ENCODE peak calls at places on chromosomes 2 and 18, in seven cellular contexts. P is kidney tubule cell, X is fibroblast of the aortic adventitia, W is RPMI8226, O is NCI-H345, A is iris pigment epithelial cell, Q is heart left ventricle. Z is an unnamed sample.

GRCh38 chr2:20196053-20196880 is 28.7 kb downstream of the SDC1 start:
- DNase-seq in P (no peak), X (no peak), W (no peak), O (peak; percentile 76), A (no peak), Q (no peak), Z (no peak)

GRCh38 chr2:128701443-128701842 is 382.8 kb upstream of the HS6ST1 start:
- DNase-seq in P (no peak), X (no peak), W (no peak), O (no peak), A (no peak), Q (no peak), Z (no peak)

GRCh38 chr2:32937602-32938450 is 8.9 kb upstream of the LTBP1 start:
- DNase-seq in P (peak; percentile 3), X (peak; percentile 12), W (no peak), O (no peak), A (peak; percentile 59), Q (no peak), Z (no peak)

GRCh38 chr2:37387143-37387835 is 42.9 kb downstream of the QPCT start:
- DNase-seq in P (peak; percentile 44), X (peak; percentile 44), W (no peak), O (no peak), A (peak; percentile 70), Q (no peak), Z (no peak)

GRCh38 chr2:71682341-71682740 is 229.0 kb downstream of the DYSF start:
- DNase-seq in P (no peak), X (no peak), W (no peak), O (no peak), A (no peak), Q (no peak), Z (no peak)

GRCh38 chr18:77148289-77148688 is 15.7 kb upstream of the MBP start:
- DNase-seq in P (peak; percentile 48), X (no peak), W (no peak), O (no peak), A (no peak), Q (no peak), Z (no peak)

GRCh38 chr2:72154386-72154785 is 6.7 kb upstream of the CYP26B1 start:
- DNase-seq in P (no peak), X (no peak), W (no peak), O (no peak), A (no peak), Q (no peak), Z (no peak)

GRCh38 chr2:217980036-217980435 is 22.8 kb downstream of the TNS1 start:
- DNase-seq in P (no peak), X (no peak), W (no peak), O (no peak), A (no peak), Q (peak; percentile 84), Z (no peak)

GRCh38 chr18:24987933-24988840 is 363.8 kb downstream of the ZNF521 start:
- DNase-seq in P (no peak), X (no peak), W (no peak), O (no peak), A (no peak), Q (peak; percentile 40), Z (no peak)

GRCh38 chr2:44291281-44292248 is 16.3 kb downstream of the SLC3A1 start:
- DNase-seq in P (peak; percentile 99), X (peak; percentile 86), W (peak; percentile 16), O (peak; percentile 37), A (peak; percentile 79), Q (no peak), Z (peak; percentile 62)

GRCh38 chr18:59988098-59988706 is 88.4 kb downstream of the PMAIP1 start:
- DNase-seq in P (peak; percentile 69), X (peak; percentile 83), W (peak; percentile 54), O (peak; percentile 28), A (peak; percentile 71), Q (no peak), Z (no peak)

GRCh38 chr2:234291765-234292204 is 205.1 kb downstream of the ARL4C start:
- DNase-seq in P (peak; percentile 75), X (peak; percentile 85), W (peak; percentile 43), O (peak; percentile 73), A (peak; percentile 59), Q (peak; percentile 65), Z (no peak)

GRCh38 chr2:144094408-144095151 is 425.3 kb downstream of the ZEB2 start:
- DNase-seq in P (no peak), X (no peak), W (no peak), O (no peak), A (no peak), Q (no peak), Z (no peak)

GRCh38 chr2:113930448-113930847 is 40.6 kb downstream of the ACTR3 start:
- DNase-seq in P (peak; percentile 56), X (no peak), W (no peak), O (no peak), A (peak; percentile 31), Q (no peak), Z (no peak)